ENCODE peak calls at places on chromosomes 2 and 18, in five cellular contexts. One of them, this sample, is unnamed.

GRCh38 chr2:127674241-127675209 is 805 bp downstream of the LIMS2 start:
- DNase-seq in myocyte: peak
- DNase-seq in OCI-LY7: no peak
- DNase-seq in iPS-NIHi11: peak
- DNase-seq in foreskin fibroblast: peak
- DNase-seq in this sample: no peak

GRCh38 chr18:50610349-50610748 is 50.5 kb downstream of the MAPK4 start:
- DNase-seq in myocyte: no peak
- DNase-seq in OCI-LY7: no peak
- DNase-seq in foreskin fibroblast: no peak
- DNase-seq in iPS-NIHi11: no peak
- DNase-seq in this sample: peak

GRCh38 chr2:71788601-71789240 is 335.4 kb downstream of the DYSF start:
- DNase-seq in myocyte: no peak
- DNase-seq in iPS-NIHi11: no peak
- DNase-seq in foreskin fibroblast: no peak
- DNase-seq in OCI-LY7: no peak
- DNase-seq in this sample: no peak

GRCh38 chr2:42928692-42929576 is 136.6 kb upstream of the HAAO start:
- DNase-seq in OCI-LY7: peak
- DNase-seq in iPS-NIHi11: peak
- DNase-seq in myocyte: peak
- DNase-seq in foreskin fibroblast: peak
- DNase-seq in this sample: peak

GRCh38 chr18:24915547-24915946 is 436.4 kb downstream of the ZNF521 start:
- DNase-seq in iPS-NIHi11: no peak
- DNase-seq in OCI-LY7: no peak
- DNase-seq in foreskin fibroblast: peak
- DNase-seq in myocyte: no peak
- DNase-seq in this sample: peak

GRCh38 chr2:241161646-241162281 is 11.5 kb downstream of the PPP1R7 start:
- DNase-seq in OCI-LY7: no peak
- DNase-seq in iPS-NIHi11: no peak
- DNase-seq in foreskin fibroblast: peak
- DNase-seq in myocyte: peak
- DNase-seq in this sample: peak

GRCh38 chr2:190551928-190552327 is 17.4 kb upstream of the NEMP2 start:
- DNase-seq in OCI-LY7: no peak
- DNase-seq in foreskin fibroblast: peak
- DNase-seq in myocyte: peak
- DNase-seq in iPS-NIHi11: no peak
- DNase-seq in this sample: peak

GRCh38 chr18:6315556-6316331 is 99.0 kb downstream of the L3MBTL4 start:
- DNase-seq in foreskin fibroblast: no peak
- DNase-seq in myocyte: no peak
- DNase-seq in iPS-NIHi11: no peak
- DNase-seq in OCI-LY7: no peak
- DNase-seq in this sample: no peak

GRCh38 chr2:156380117-156380645 is 47.7 kb upstream of the NR4A2 start:
- DNase-seq in OCI-LY7: no peak
- DNase-seq in foreskin fibroblast: no peak
- DNase-seq in myocyte: no peak
- DNase-seq in iPS-NIHi11: no peak
- DNase-seq in this sample: no peak

GRCh38 chr2:240925576-240926515 is 19.7 kb downstream of the CROCC2 start:
- DNase-seq in myocyte: no peak
- DNase-seq in foreskin fibroblast: no peak
- DNase-seq in iPS-NIHi11: peak
- DNase-seq in OCI-LY7: no peak
- DNase-seq in this sample: no peak

GRCh38 chr2:11033114-11033513 is 121.4 kb downstream of the KCNF1 start:
- DNase-seq in OCI-LY7: no peak
- DNase-seq in iPS-NIHi11: no peak
- DNase-seq in foreskin fibroblast: no peak
- DNase-seq in myocyte: no peak
- DNase-seq in this sample: no peak

GRCh38 chr2:16816522-16816921 is 150.9 kb upstream of the CYRIA start:
- DNase-seq in myocyte: no peak
- DNase-seq in iPS-NIHi11: no peak
- DNase-seq in OCI-LY7: no peak
- DNase-seq in foreskin fibroblast: no peak
- DNase-seq in this sample: no peak

GRCh38 chr2:83782122-83782521 is 677.0 kb downstream of the SUCLG1 start:
- DNase-seq in foreskin fibroblast: no peak
- DNase-seq in iPS-NIHi11: no peak
- DNase-seq in OCI-LY7: no peak
- DNase-seq in myocyte: no peak
- DNase-seq in this sample: peak

GRCh38 chr2:219731173-219731572 is 103.7 kb downstream of the SLC4A3 start:
- DNase-seq in foreskin fibroblast: no peak
- DNase-seq in myocyte: no peak
- DNase-seq in OCI-LY7: no peak
- DNase-seq in iPS-NIHi11: no peak
- DNase-seq in this sample: no peak

GRCh38 chr2:125471963-125472362 is 1184.0 kb upstream of the GYPC start:
- DNase-seq in OCI-LY7: no peak
- DNase-seq in iPS-NIHi11: peak
- DNase-seq in myocyte: peak
- DNase-seq in foreskin fibroblast: no peak
- DNase-seq in this sample: peak

GRCh38 chr18:57836557-57836956 is 33.4 kb upstream of the ATP8B1 start:
- DNase-seq in myocyte: peak
- DNase-seq in foreskin fibroblast: no peak
- DNase-seq in OCI-LY7: no peak
- DNase-seq in iPS-NIHi11: no peak
- DNase-seq in this sample: no peak

GRCh38 chr2:179106342-179107178 is 56.6 kb upstream of the CCDC141 start:
- DNase-seq in iPS-NIHi11: peak
- DNase-seq in OCI-LY7: no peak
- DNase-seq in foreskin fibroblast: peak
- DNase-seq in myocyte: peak
- DNase-seq in this sample: peak

GRCh38 chr2:237923507-237924163 is 43.2 kb upstream of the UBE2F start:
- DNase-seq in iPS-NIHi11: peak
- DNase-seq in foreskin fibroblast: peak
- DNase-seq in myocyte: peak
- DNase-seq in OCI-LY7: peak
- DNase-seq in this sample: peak

GRCh38 chr2:173033080-173033479 is 42.6 kb upstream of the MAP3K20 start:
- DNase-seq in foreskin fibroblast: peak
- DNase-seq in OCI-LY7: no peak
- DNase-seq in iPS-NIHi11: no peak
- DNase-seq in myocyte: no peak
- DNase-seq in this sample: no peak

GRCh38 chr2:224982910-224983688 is 59.2 kb downstream of the DOCK10 start:
- DNase-seq in iPS-NIHi11: no peak
- DNase-seq in OCI-LY7: no peak
- DNase-seq in myocyte: peak
- DNase-seq in foreskin fibroblast: peak
- DNase-seq in this sample: no peak

GRCh38 chr2:152348388-152348787 is 13.4 kb downstream of the FMNL2 start:
- DNase-seq in myocyte: no peak
- DNase-seq in foreskin fibroblast: no peak
- DNase-seq in OCI-LY7: no peak
- DNase-seq in iPS-NIHi11: no peak
- DNase-seq in this sample: no peak

GRCh38 chr18:47915229-47915628 is 15.2 kb downstream of the SMAD2 start:
- DNase-seq in OCI-LY7: no peak
- DNase-seq in iPS-NIHi11: no peak
- DNase-seq in foreskin fibroblast: peak
- DNase-seq in myocyte: no peak
- DNase-seq in this sample: no peak

GRCh38 chr2:36371963-36372391 is 16.4 kb downstream of the CRIM1 start:
- DNase-seq in OCI-LY7: no peak
- DNase-seq in foreskin fibroblast: peak
- DNase-seq in iPS-NIHi11: no peak
- DNase-seq in myocyte: peak
- DNase-seq in this sample: no peak

GRCh38 chr18:23538870-23539269 is 35.6 kb downstream of the RMC1 start:
- DNase-seq in foreskin fibroblast: no peak
- DNase-seq in OCI-LY7: no peak
- DNase-seq in iPS-NIHi11: no peak
- DNase-seq in myocyte: no peak
- DNase-seq in this sample: no peak

This sample was measured in NB4.